ENCODE peak calls at places on chromosomes 6 and 20, in seven cellular contexts. X, T, Z, O, N, S and E are unnamed samples. For H3K4me1, the result is how much of the 10 kb centered on the place peaks cover.

GRCh38 chr6:118377711-118378414 is 170.2 kb upstream of the PLN start:
- DNase-seq in N (no peak), O (no peak), S (no peak), T (peak), X (no peak), Z (peak), E (peak)

GRCh38 chr6:2790588-2790987 is 25.4 kb downstream of the WRNIP1 start:
- DNase-seq in T (peak), Z (no peak), X (no peak), O (no peak), S (no peak), N (no peak), E (no peak)

GRCh38 chr6:13453771-13454251 is 33.6 kb downstream of the GFOD1 start:
- DNase-seq in Z (no peak), O (no peak), X (no peak), T (no peak), N (no peak), S (no peak), E (no peak)

GRCh38 chr6:144012534-144012933 is 4.5 kb upstream of the PLAGL1 start:
- DNase-seq in O (no peak), S (no peak), Z (no peak), X (no peak), T (no peak), N (no peak), E (no peak)

GRCh38 chr20:63686492-63687321 is 9.7 kb upstream of the TNFRSF6B start:
- DNase-seq in O (peak), N (peak), X (peak), Z (peak), T (peak), S (no peak), E (peak)

GRCh38 chr6:136921521-136921935 is 573 bp upstream of the SLC35D3 start:
- DNase-seq in O (no peak), Z (no peak), N (no peak), X (no peak), S (no peak), T (no peak), E (no peak)

GRCh38 chr20:13424174-13424833 is 203.2 kb downstream of the ISM1 start:
- DNase-seq in O (no peak), T (no peak), S (no peak), X (no peak), Z (no peak), N (no peak), E (no peak)

GRCh38 chr6:130307752-130308361 is 58.0 kb upstream of the TMEM200A start:
- DNase-seq in T (no peak), Z (no peak), N (no peak), O (no peak), X (no peak), S (no peak), E (no peak)

GRCh38 chr6:130713144-130713543 is 114.1 kb upstream of the SMLR1 start:
- DNase-seq in O (no peak), S (no peak), T (no peak), Z (no peak), X (no peak), N (no peak), E (no peak)

GRCh38 chr6:18166314-18167007 is 11.2 kb downstream of the KDM1B start:
- DNase-seq in X (no peak), T (no peak), S (no peak), N (no peak), O (no peak), Z (no peak), E (no peak)

GRCh38 chr20:9617940-9618339 is 103.5 kb downstream of the LAMP5 start:
- DNase-seq in S (peak), T (peak), X (no peak), N (peak), Z (peak), O (no peak), E (no peak)

GRCh38 chr6:17935188-17936149 is 52.0 kb downstream of the KIF13A start:
- DNase-seq in O (no peak), Z (no peak), S (no peak), N (no peak), T (no peak), X (no peak), E (no peak)

GRCh38 chr6:47809863-47810262 is 28.0 kb downstream of the OPN5 start:
- DNase-seq in Z (no peak), T (no peak), S (no peak), X (no peak), N (no peak), O (no peak), E (no peak)

GRCh38 chr6:29827579-29828470 is at the start of gene HLA-G:
- DNase-seq in T (no peak), Z (no peak), O (no peak), X (no peak), S (no peak), N (no peak), E (no peak)

GRCh38 chr20:32249030-32249738 is 28.3 kb upstream of the KIF3B start:
- DNase-seq in S (no peak), Z (no peak), T (no peak), X (no peak), O (no peak), N (no peak), E (no peak)

GRCh38 chr6:155493694-155494143 is 38.1 kb upstream of the NOX3 start:
- DNase-seq in N (peak), T (no peak), X (no peak), S (peak), O (peak), Z (peak), E (no peak)

GRCh38 chr6:27503436-27504030 is 30.6 kb upstream of the ZNF184 start:
- DNase-seq in O (peak), T (peak), X (peak), S (peak), Z (peak), N (peak), E (peak)

GRCh38 chr20:33899106-33899505 is 88.0 kb downstream of the CHMP4B start:
- DNase-seq in N (no peak), O (no peak), S (no peak), X (no peak), Z (no peak), T (no peak), E (no peak)

GRCh38 chr6:156809034-156809433 is 31.9 kb downstream of the ARID1B start:
- DNase-seq in Z (no peak), N (peak), S (no peak), O (no peak), X (no peak), T (no peak), E (peak)

GRCh38 chr6:136129365-136129764 is 120.7 kb downstream of the MTFR2 start:
- DNase-seq in X (no peak), O (no peak), S (no peak), Z (no peak), T (no peak), N (no peak), E (no peak)

GRCh38 chr6:162964703-162965140 is 236.9 kb downstream of the PACRG start:
- DNase-seq in Z (peak), S (no peak), O (peak), T (no peak), X (no peak), N (no peak), E (no peak)

GRCh38 chr20:32535316-32535952 is 49.7 kb downstream of the NOL4L start:
- DNase-seq in O (no peak), N (no peak), T (no peak), X (no peak), Z (no peak), S (no peak), E (no peak)

GRCh38 chr6:98514073-98514720 is 320.2 kb upstream of the POU3F2 start:
- DNase-seq in T (no peak), X (no peak), S (peak), Z (no peak), N (no peak), O (no peak), E (no peak)

GRCh38 chr20:37290158-37290810 is 829 bp downstream of the MANBAL start:
- DNase-seq in T (no peak), O (no peak), Z (no peak), S (no peak), X (no peak), N (no peak), E (no peak)

GRCh38 chr6:154488802-154489437 is 21.6 kb downstream of the CNKSR3 start:
- DNase-seq in O (no peak), X (no peak), S (no peak), Z (no peak), T (no peak), N (no peak), E (no peak)

GRCh38 chr6:26199773-26200728 is 112.8 kb downstream of the HFE start:
- DNase-seq in S (peak), T (no peak), Z (no peak), N (no peak), O (no peak), X (no peak), E (no peak)

GRCh38 chr20:15604406-15604805 is 968.8 kb downstream of the KIF16B start:
- DNase-seq in X (no peak), Z (no peak), T (no peak), N (no peak), O (no peak), S (no peak), E (no peak)

GRCh38 chr6:102812242-102812641 is 1418.7 kb downstream of the GRIK2 start:
- DNase-seq in S (no peak), T (no peak), Z (no peak), O (no peak), X (no peak), N (no peak), E (no peak)

GRCh38 chr20:46701556-46701955 is 7.9 kb upstream of the SLC2A10 start:
- DNase-seq in Z (no peak), O (no peak), X (no peak), N (no peak), T (no peak), S (no peak), E (no peak)

GRCh38 chr6:36350082-36350481 is 13.4 kb upstream of the BNIP5 start:
- DNase-seq in N (no peak), T (no peak), Z (no peak), X (no peak), S (no peak), O (no peak), E (no peak)

GRCh38 chr6:8435093-8435844 is at the start of gene SLC35B3:
- DNase-seq in S (peak), Z (peak), O (peak), X (peak), N (peak), T (peak), E (peak)

GRCh38 chr6:128131036-128131435 is 230.2 kb upstream of the THEMIS start:
- DNase-seq in T (no peak), O (no peak), X (no peak), Z (no peak), S (no peak), N (no peak), E (no peak)

GRCh38 chr6:14784596-14785360 is 461.1 kb upstream of the JARID2 start:
- DNase-seq in Z (no peak), S (peak), O (no peak), T (no peak), X (no peak), N (no peak), E (no peak)

GRCh38 chr6:149323353-149323752 is 5.8 kb downstream of the TAB2 start:
- DNase-seq in T (no peak), N (no peak), X (no peak), S (no peak), Z (no peak), O (no peak), E (no peak)

GRCh38 chr6:32436995-32437836 is 2.5 kb upstream of the HLA-DRA start:
- DNase-seq in T (no peak), X (no peak), Z (no peak), N (no peak), S (peak), O (no peak), E (no peak)

GRCh38 chr20:63958471-63958870 is 2.3 kb upstream of the UCKL1 start:
- DNase-seq in Z (no peak), S (no peak), T (no peak), X (no peak), O (no peak), N (no peak), E (no peak)

GRCh38 chr6:163759542-163759941 is 345.0 kb downstream of the QKI start:
- DNase-seq in T (no peak), S (no peak), X (no peak), O (no peak), N (no peak), Z (no peak), E (no peak)

GRCh38 chr6:128686084-128686483 is 165.7 kb upstream of the PTPRK start:
- DNase-seq in Z (no peak), O (no peak), X (no peak), T (no peak), N (no peak), S (no peak), E (no peak)

GRCh38 chr6:109531446-109531845 is 48.4 kb upstream of the ZBTB24 start:
- DNase-seq in X (no peak), S (no peak), O (no peak), Z (no peak), T (no peak), N (no peak), E (no peak)

GRCh38 chr6:109524129-109524528 is 41.1 kb upstream of the ZBTB24 start:
- DNase-seq in N (no peak), O (no peak), S (no peak), X (no peak), Z (no peak), T (no peak), E (no peak)

GRCh38 chr6:109526905-109527628 is 44.0 kb upstream of the ZBTB24 start:
- DNase-seq in N (peak), X (peak), Z (peak), S (peak), O (no peak), T (peak), E (peak)

GRCh38 chr6:109523478-109523877 is 40.5 kb upstream of the ZBTB24 start:
- DNase-seq in S (no peak), N (no peak), X (no peak), Z (no peak), O (no peak), T (no peak), E (no peak)

DNA sequence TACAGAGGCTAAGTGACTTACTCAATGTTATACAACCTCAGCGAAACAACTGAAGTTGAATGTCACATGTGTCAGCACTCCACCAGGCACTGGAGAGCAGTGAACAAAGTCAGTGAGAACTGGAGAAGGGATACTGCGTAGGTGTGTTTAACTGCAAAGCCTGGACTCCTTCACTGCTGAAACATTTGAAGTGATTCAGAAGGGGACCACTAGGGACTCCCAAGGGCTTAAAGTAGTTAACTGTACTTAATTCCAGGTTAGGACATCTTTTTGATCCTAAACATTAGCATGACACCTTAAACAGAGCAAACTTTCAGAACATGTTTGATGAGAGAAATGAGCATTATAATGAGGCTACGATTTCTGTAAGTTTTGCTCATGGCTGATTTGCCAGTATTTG is 45.0 kb upstream of the ZBTB24 start:
- DNase-seq in T (no peak), N (no peak), S (no peak), X (peak), O (no peak), Z (no peak), E (peak)
- TF ChIP-seq CTCF in T (no peak), N (no peak), S (no peak), X (peak), O (no peak), Z (no peak), E (no peak)

DNA sequence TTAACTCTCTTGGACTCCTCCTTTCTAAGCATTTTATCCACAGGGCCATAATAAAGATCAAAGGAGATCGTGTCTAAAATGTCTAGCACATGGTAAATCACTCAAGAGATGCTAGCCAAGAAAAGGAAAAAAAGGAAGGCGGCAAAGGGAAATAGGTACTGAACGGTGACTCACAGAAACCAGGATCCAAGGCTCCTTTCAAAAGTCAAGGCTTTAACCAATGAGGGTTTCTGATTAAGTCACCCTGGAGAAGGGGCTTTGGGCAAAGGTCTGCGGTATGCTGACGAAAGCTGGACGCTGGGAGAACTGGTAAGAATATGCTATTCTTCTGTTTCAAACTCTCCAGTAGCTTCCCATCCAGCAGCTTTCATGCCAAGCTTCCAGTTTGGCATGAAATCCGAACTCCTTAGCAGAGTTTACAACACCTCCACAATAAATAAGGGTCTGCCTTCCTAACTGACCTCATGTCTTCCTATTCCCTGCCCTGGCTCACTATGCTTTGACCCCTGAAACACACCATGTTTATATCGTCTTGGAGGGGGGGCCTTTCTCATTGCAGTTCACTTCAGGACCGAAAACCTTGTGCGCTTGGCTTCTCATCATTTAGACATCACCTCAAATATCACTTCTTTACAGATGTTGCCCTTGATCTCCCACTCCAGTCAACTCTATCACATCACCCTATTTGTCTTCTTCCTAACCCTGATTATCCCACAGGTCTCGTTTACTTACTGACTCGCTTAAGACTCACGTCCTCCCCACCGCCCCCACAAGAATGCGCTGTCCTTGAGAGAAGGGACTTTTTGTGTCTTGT is 908 bp downstream of the TOMM34 start:
- DNase-seq in X (peak), S (peak), N (peak), O (no peak), T (no peak), Z (no peak), E (peak)
- H3K4me1 ChIP-seq in X (under half), S (under half), N (under half), O (under half), T (under half), Z (under half), E (under half)

GRCh38 chr20:6121504-6121903 is 1.3 kb downstream of the FERMT1 start:
- DNase-seq in O (no peak), Z (no peak), X (no peak), N (no peak), S (no peak), T (no peak), E (no peak)
- H3K4me3 ChIP-seq in O (no peak), Z (no peak), X (no peak), N (no peak), S (no peak), T (no peak), E (no peak)

GRCh38 chr6:41093729-41094128 is 21.0 kb downstream of the NFYA start:
- DNase-seq in Z (no peak), O (no peak), T (no peak), N (no peak), X (no peak), S (no peak), E (no peak)

GRCh38 chr6:41097467-41098090 is 24.8 kb downstream of the NFYA start:
- DNase-seq in X (no peak), N (no peak), T (no peak), O (no peak), S (no peak), Z (no peak), E (no peak)

GRCh38 chr6:41088451-41088850 is 15.7 kb downstream of the NFYA start:
- DNase-seq in N (no peak), O (no peak), S (no peak), T (no peak), Z (no peak), X (no peak), E (peak)

GRCh38 chr6:41090841-41091761 is 18.3 kb downstream of the NFYA start:
- DNase-seq in N (no peak), S (no peak), Z (no peak), T (no peak), X (no peak), O (no peak), E (peak)

GRCh38 chr6:41092421-41093140 is 19.8 kb downstream of the NFYA start:
- DNase-seq in O (no peak), N (no peak), Z (no peak), S (peak), X (no peak), T (no peak), E (peak)
- TF ChIP-seq CTCF in O (no peak), N (no peak), Z (no peak), S (peak), X (peak), T (no peak), E (no peak)

GRCh38 chr20:57656821-57657536 is 36.8 kb upstream of the ZBP1 start:
- DNase-seq in X (peak), O (peak), Z (no peak), T (peak), N (peak), S (no peak), E (no peak)
- H3K4me1 ChIP-seq in X (under half), O (under half), Z (under half), T (under half), N (under half), S (under half), E (under half)

GRCh38 chr6:34352305-34352937 is 40.0 kb downstream of the NUDT3 start:
- DNase-seq in Z (no peak), X (no peak), N (no peak), S (peak), T (no peak), O (no peak), E (no peak)
- H3K4me3 ChIP-seq in Z (no peak), X (no peak), N (no peak), S (no peak), T (no peak), O (no peak), E (no peak)